ENCODE peak calls at places on chromosomes 4 and X, in five cellular contexts. H is RWPE1, K is foreskin fibroblast, P is H9, N is IMR-90. D is an unnamed sample.

GRCh38 chr4:123471655-123472054 is 75.1 kb downstream of the SPRY1 start:
- DNase-seq in H (no peak), K (no peak), P (no peak), N (no peak), D (no peak)

GRCh38 chr4:79528241-79528706 is 120.2 kb upstream of the GK2 start:
- DNase-seq in H (peak), K (no peak), P (no peak), N (no peak), D (no peak)

GRCh38 chr4:147933316-147933715 is 201.4 kb downstream of the ARHGAP10 start:
- DNase-seq in H (no peak), K (no peak), P (no peak), N (peak), D (peak)

GRCh38 chrX:96204928-96205327 is 479.7 kb upstream of the DIAPH2 start:
- DNase-seq in H (no peak), K (no peak), P (no peak), N (no peak), D (no peak)

GRCh38 chrX:124605518-124605917 is 259.2 kb downstream of the SH2D1A start:
- DNase-seq in H (peak), K (peak), P (no peak), N (no peak), D (no peak)

GRCh38 chrX:109992203-109992602 is 10.7 kb upstream of the TMEM164 start:
- DNase-seq in H (no peak), K (no peak), P (no peak), N (no peak), D (no peak)

GRCh38 chr4:75985116-75985515 is 5.6 kb downstream of the SDAD1 start:
- DNase-seq in H (peak), K (peak), P (no peak), N (peak), D (no peak)

GRCh38 chrX:103607385-103608304 is at the start of gene TCEAL3:
- DNase-seq in H (no peak), K (peak), P (peak), N (peak), D (peak)

GRCh38 chrX:135384161-135384836 is 37.4 kb upstream of the SMIM10L2A start:
- DNase-seq in H (no peak), K (no peak), P (no peak), N (no peak), D (no peak)

GRCh38 chrX:9279271-9279596 is 185.6 kb upstream of the TBL1X start:
- DNase-seq in H (no peak), K (peak), P (no peak), N (peak), D (no peak)

GRCh38 chrX:3501833-3502535 is 155.5 kb upstream of the MXRA5 start:
- DNase-seq in H (no peak), K (no peak), P (no peak), N (no peak), D (no peak)

GRCh38 chr4:71360844-71361243 is 22.0 kb downstream of the SLC4A4 start:
- DNase-seq in H (no peak), K (no peak), P (no peak), N (no peak), D (no peak)

GRCh38 chrX:17608898-17609297 is 128.4 kb upstream of the SCML1 start:
- DNase-seq in H (no peak), K (no peak), P (no peak), N (no peak), D (no peak)

GRCh38 chr4:32633421-32633820 is 1913.3 kb downstream of the PCDH7 start:
- DNase-seq in H (no peak), K (no peak), P (no peak), N (no peak), D (no peak)

GRCh38 chr4:30630431-30630830 is 89.7 kb upstream of the PCDH7 start:
- DNase-seq in H (no peak), K (no peak), P (no peak), N (no peak), D (no peak)

GRCh38 chr4:98625920-98626319 is 32.5 kb downstream of the TSPAN5 start:
- DNase-seq in H (peak), K (no peak), P (no peak), N (no peak), D (no peak)

GRCh38 chr4:98627477-98627876 is 30.9 kb downstream of the TSPAN5 start:
- DNase-seq in H (no peak), K (no peak), P (no peak), N (no peak), D (no peak)

GRCh38 chr4:98625399-98625798 is 33.0 kb downstream of the TSPAN5 start:
- DNase-seq in H (no peak), K (peak), P (no peak), N (no peak), D (no peak)

GRCh38 chr4:98626350-98626749 is 32.1 kb downstream of the TSPAN5 start:
- DNase-seq in H (peak), K (peak), P (peak), N (peak), D (no peak)

GRCh38 chr4:98627883-98628282 is 30.5 kb downstream of the TSPAN5 start:
- DNase-seq in H (peak), K (peak), P (no peak), N (peak), D (no peak)
- TF ChIP-seq CTCF in H (no peak), K (no peak), P (no peak), N (no peak), D (no peak)

DNA sequence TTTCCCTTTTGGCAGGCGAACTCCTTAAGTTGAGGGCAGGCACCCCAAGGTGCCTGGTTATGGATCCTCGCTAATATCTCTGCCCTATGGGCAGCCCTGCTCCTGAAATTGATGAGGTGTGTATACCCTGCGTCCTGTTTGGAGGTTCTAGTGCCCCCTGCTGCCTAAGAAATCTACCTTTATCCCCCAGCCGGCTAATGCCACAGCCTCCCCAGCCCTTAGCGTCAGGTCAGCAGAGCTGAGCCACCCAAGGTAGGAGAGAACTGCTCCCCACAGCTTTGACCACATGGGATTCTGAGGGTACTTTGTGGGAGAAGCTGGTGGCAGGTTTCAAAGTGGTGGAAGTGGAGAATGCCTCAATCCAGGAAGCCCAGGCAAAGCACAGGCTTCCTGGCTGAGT is 50.8 kb downstream of the ANAPC4 start:
- DNase-seq in H (no peak), K (no peak), P (no peak), N (no peak), D (no peak)
- TF ChIP-seq CTCF in H (no peak), K (no peak), P (peak), N (no peak), D (no peak)

DNA sequence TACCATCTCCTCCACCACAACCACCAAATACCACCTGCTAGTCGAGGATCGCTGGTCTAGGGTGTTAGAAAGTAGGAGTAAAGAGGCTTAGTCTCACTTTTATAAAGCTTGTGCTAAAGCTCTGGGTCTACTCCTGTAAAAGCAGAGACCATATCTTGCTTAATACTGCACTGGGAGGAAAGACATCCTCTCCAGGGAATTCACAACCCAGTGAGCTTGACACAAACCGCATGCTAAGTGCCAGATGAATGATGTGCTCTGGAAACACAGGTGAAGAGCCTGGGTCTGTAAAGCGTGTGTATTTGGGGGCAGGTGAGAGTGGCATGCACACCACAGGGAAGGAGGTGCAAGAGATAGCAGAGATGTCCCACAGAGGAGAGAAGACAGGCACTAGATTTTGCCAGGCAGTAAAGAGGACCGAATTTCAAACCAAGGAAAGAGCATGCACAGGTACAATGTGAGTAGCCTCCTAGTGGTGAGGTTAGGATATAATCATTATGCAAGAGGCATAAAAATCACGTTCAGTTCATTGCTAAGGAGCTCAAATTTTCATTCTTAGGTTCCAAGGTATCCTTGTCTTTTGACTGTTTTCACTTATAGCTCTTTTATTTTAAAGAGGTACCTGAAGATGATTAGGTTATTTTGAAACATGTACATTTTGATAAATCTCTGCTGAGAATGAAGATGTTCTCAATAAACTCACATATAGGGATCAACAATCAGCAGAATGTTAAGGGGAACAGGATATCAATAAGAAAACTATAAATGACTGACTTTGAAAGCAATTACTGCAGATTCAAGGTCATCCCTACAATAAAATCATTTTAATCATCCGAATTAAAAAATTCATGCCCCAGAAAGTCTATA is 20.7 kb downstream of the TAPT1 start:
- DNase-seq in H (no peak), K (peak), P (no peak), N (no peak), D (no peak)
- TF ChIP-seq CTCF in H (peak), K (peak), P (peak), N (peak), D (peak)

GRCh38 chr4:116058129-116058528 is 944.7 kb upstream of the NDST4 start:
- DNase-seq in H (no peak), K (no peak), P (no peak), N (no peak), D (no peak)

DNA sequence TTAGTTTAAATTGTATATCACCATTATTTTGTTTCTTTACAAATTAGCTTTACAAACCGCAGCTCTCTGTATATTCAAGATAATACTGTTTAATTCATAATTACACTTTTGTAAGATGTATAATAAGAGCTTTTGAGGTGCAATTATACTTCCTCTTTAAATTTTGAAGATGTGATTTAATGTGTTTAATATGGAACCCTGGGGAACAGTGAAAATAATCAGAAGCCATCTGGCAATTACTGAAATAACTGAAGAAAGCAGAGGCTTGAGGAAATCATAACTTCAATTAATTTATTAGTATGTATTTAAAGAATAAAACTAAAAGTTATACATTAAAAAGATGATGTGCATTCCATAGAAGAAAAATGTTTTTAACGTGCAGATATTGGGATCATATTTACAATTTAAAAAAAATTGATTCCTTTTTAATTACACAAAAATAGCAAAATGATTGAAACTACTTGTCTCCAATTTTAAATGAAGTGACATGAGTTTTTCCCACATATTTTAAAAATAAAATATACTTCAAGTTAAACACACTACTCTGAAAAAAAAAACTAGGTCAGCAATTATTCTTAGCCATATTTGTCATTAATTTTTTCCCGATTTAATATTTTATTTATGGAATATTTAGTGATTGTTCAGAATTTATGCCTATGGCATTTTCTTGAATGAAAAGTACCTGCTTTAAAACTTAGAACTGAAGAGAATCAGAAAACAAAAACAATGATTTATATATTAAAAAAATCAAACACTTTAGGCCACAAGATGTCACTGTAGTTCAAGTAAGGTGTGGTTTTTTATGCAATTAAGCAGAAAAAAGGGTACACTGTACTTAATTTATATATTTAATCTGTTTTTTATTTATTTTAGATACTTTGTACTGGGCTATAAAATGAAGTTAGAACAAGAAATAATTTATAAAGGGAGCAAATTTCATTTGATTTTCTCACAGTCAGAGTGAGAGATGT is 942.7 kb upstream of the NDST4 start:
- DNase-seq in H (no peak), K (peak), P (no peak), N (no peak), D (no peak)
- TF ChIP-seq CTCF in H (peak), K (no peak), P (peak), N (no peak), D (peak)

DNA sequence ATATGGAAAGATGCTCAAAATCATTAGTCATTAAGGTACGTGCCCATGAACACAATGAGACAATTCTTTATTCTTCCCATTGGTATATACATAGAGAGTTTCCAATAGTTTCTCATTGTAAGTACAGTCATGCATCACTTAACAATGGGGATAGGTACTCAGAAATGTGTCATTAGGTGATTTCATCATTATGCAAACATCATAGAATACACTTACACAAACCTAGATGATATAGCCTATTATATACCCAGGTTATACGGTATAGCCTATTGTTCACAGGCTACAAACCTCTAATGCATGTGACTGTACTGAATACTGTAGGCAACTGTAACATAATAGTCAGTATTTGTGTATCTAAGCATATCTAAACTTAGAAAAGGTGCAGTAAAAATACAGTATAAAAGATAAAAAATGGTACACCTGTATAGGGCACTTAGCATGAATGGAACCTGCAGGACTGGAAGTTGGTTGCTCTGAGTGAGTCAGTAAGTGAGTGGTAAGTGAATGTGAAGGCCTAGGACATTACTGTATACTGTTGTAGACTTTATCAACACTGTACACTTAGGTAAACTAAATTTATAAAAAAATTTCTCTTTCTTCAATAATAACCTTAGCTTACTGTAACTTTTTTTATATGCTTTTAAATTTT is 49.6 kb downstream of the KLHL13 start:
- DNase-seq in H (peak), K (no peak), P (no peak), N (no peak), D (no peak)
- TF ChIP-seq CTCF in H (no peak), K (no peak), P (no peak), N (no peak), D (no peak)

GRCh38 chr4:4426511-4427477 is 39.9 kb downstream of the NSG1 start:
- DNase-seq in H (no peak), K (no peak), P (peak), N (no peak), D (peak)
- TF ChIP-seq CTCF in H (no peak), K (no peak), P (no peak), N (no peak), D (no peak)

GRCh38 chr4:16582526-16582925 is 315.9 kb downstream of the LDB2 start:
- DNase-seq in H (no peak), K (no peak), P (peak), N (no peak), D (peak)
- TF ChIP-seq CTCF in H (no peak), K (no peak), P (peak), N (no peak), D (no peak)

GRCh38 chrX:85052636-85053343 is 49.1 kb downstream of the APOOL start:
- DNase-seq in H (peak), K (peak), P (no peak), N (peak), D (no peak)
- TF ChIP-seq CTCF in H (peak), K (no peak), P (peak), N (peak), D (no peak)

GRCh38 chr4:54959656-54960055 is 165.7 kb downstream of the KDR start:
- DNase-seq in H (no peak), K (peak), P (no peak), N (peak), D (no peak)

GRCh38 chr4:54958236-54958635 is 167.2 kb downstream of the KDR start:
- DNase-seq in H (no peak), K (peak), P (no peak), N (peak), D (no peak)

GRCh38 chr4:54954656-54955388 is 170.6 kb downstream of the KDR start:
- DNase-seq in H (no peak), K (peak), P (no peak), N (no peak), D (no peak)
- TF ChIP-seq CTCF in H (no peak), K (no peak), P (no peak), N (no peak), D (no peak)

GRCh38 chrX:40628506-40628905 is 5.3 kb downstream of the MPC1L start:
- DNase-seq in H (no peak), K (no peak), P (no peak), N (no peak), D (no peak)
- TF ChIP-seq CTCF in H (no peak), K (no peak), P (no peak), N (no peak), D (no peak)